ENCODE peak calls at places on chromosomes 3 and 15, in five cellular contexts. B is lung; D is NCI-H345; O is right cardiac atrium; R is stimulated activated CD4-positive, alpha-beta T cell treated with anti-CD3 and anti-CD28 coated beads, Interleukin-1b, Interleukin-23, amount 100 ng/mL, for 1 hour. P is an unnamed sample.

GRCh38 chr3:52281980-52282801 is 3.7 kb upstream of the WDR82 start:
- DNase-seq in R (no peak), B (no peak), O (no peak), D (no peak), P (no peak)

GRCh38 chr3:21750831-21751391 is at the start of gene ZNF385D:
- DNase-seq in R (no peak), B (no peak), O (peak; percentile 82), D (no peak), P (no peak)

GRCh38 chr15:61742591-61742990 is 317.7 kb downstream of the VPS13C start:
- DNase-seq in D (no peak), O (no peak), B (no peak), R (no peak), P (no peak)

GRCh38 chr15:33988384-33988783 is 20.1 kb downstream of the CHRM5 start:
- DNase-seq in O (no peak), B (no peak), R (no peak), D (no peak), P (no peak)

GRCh38 chr3:57877116-57877515 is 121.0 kb downstream of the SLMAP start:
- DNase-seq in D (no peak), O (no peak), B (no peak), R (no peak), P (no peak)

GRCh38 chr3:47266709-47267489 is 15.7 kb downstream of the KIF9 start:
- DNase-seq in O (peak; percentile 82), R (no peak), D (no peak), B (peak; percentile 67), P (peak; percentile 74)

GRCh38 chr3:128237348-128238099 is 84.2 kb downstream of the EEFSEC start:
- DNase-seq in O (no peak), R (no peak), B (no peak), D (no peak), P (no peak)

GRCh38 chr3:69890691-69891090 is 108.8 kb upstream of the SAMMSON start:
- DNase-seq in O (no peak), R (no peak), B (no peak), D (no peak), P (no peak)

GRCh38 chr3:111690242-111690641 is 95.1 kb upstream of the ZBED2 start:
- DNase-seq in D (peak; percentile 88), B (no peak), R (no peak), O (no peak), P (no peak)

GRCh38 chr15:74227968-74228722 is 8.0 kb upstream of the CCDC33 start:
- DNase-seq in B (no peak), R (no peak), O (peak; percentile 67), D (peak; percentile 68), P (no peak)

GRCh38 chr15:63156086-63156707 is 1.1 kb downstream of the RPS27L start:
- DNase-seq in R (no peak), B (no peak), O (no peak), D (no peak), P (peak; percentile 38)

GRCh38 chr3:100340527-100340926 is 6.0 kb downstream of the NIT2 start:
- DNase-seq in D (no peak), O (no peak), B (no peak), R (no peak), P (no peak)

GRCh38 chr3:64930891-64931290 is 243.1 kb upstream of the ADAMTS9 start:
- DNase-seq in B (no peak), O (no peak), D (no peak), R (no peak), P (no peak)

GRCh38 chr3:196184881-196185280 is 26.3 kb downstream of the ZDHHC19 start:
- DNase-seq in D (no peak), B (no peak), O (no peak), R (no peak), P (no peak)

GRCh38 chr3:122975924-122976293 is 51.7 kb downstream of the SEMA5B start:
- DNase-seq in D (no peak), O (no peak), B (no peak), R (no peak), P (no peak)

GRCh38 chr3:44066806-44067205 is 174.9 kb upstream of the TOPAZ1 start:
- DNase-seq in R (no peak), B (no peak), O (no peak), D (no peak), P (no peak)

GRCh38 chr3:169914321-169914720 is 2.9 kb downstream of the SAMD7 start:
- DNase-seq in B (no peak), D (no peak), R (no peak), O (no peak), P (peak; percentile 19)

GRCh38 chr3:58530354-58530865 is 6.6 kb downstream of the ACOX2 start:
- DNase-seq in B (no peak), R (no peak), D (no peak), O (no peak), P (no peak)

GRCh38 chr3:61650276-61650675 is 88.9 kb downstream of the PTPRG start:
- DNase-seq in D (no peak), O (peak; percentile 73), R (no peak), B (peak; percentile 34), P (no peak)

GRCh38 chr3:190432216-190432615 is 17.5 kb downstream of the TMEM207 start:
- DNase-seq in R (no peak), D (no peak), B (no peak), O (no peak), P (no peak)

GRCh38 chr15:83206971-83207621 is 527 bp downstream of the HDGFL3 start:
- DNase-seq in R (no peak), D (peak; percentile 14), O (peak; percentile 80), B (no peak), P (no peak)

GRCh38 chr3:62242846-62243245 is 130.5 kb downstream of the FEZF2 start:
- DNase-seq in B (no peak), R (no peak), D (no peak), O (peak; percentile 20), P (no peak)

GRCh38 chr3:30162579-30162978 is 443.8 kb upstream of the TGFBR2 start:
- DNase-seq in O (no peak), R (no peak), D (no peak), B (no peak), P (no peak)

GRCh38 chr15:35719964-35720507 is 174.1 kb upstream of the DPH6 start:
- DNase-seq in B (no peak), O (no peak), D (no peak), R (no peak), P (no peak)

GRCh38 chr15:38196116-38196515 is 56.5 kb upstream of the SPRED1 start:
- DNase-seq in O (no peak), B (no peak), R (no peak), D (no peak), P (no peak)

GRCh38 chr3:114745322-114746240 is 401.5 kb downstream of the ZBTB20 start:
- DNase-seq in B (no peak), R (no peak), O (no peak), D (no peak), P (peak; percentile 7)

P was measured in RKO.